ENCODE peak calls at places on chromosomes 2 and 18, in eight cellular contexts. K is fibroblast of lung, M is A549, G is left ventricle myocardium inferior, P is uterus, E is endodermal cell, L is adrenal gland, R is keratinocyte. J is an unnamed sample.

GRCh38 chr2:41923156-41923786 is 124.5 kb upstream of the PKDCC start:
- DNase-seq in P (no peak), R (no peak), K (no peak), M (no peak), G (no peak), L (no peak), E (no peak), J (no peak)

GRCh38 chr2:168348076-168348475 is 100.7 kb upstream of the STK39 start:
- DNase-seq in R (no peak), E (peak; percentile 89), P (peak; percentile 28), G (no peak), M (peak; percentile 26), K (peak; percentile 35), L (peak; percentile 37), J (no peak)

GRCh38 chr2:2234398-2234797 is 96.7 kb downstream of the MYT1L start:
- DNase-seq in E (no peak), K (no peak), L (no peak), R (no peak), G (no peak), P (no peak), M (no peak), J (no peak)

GRCh38 chr2:156211318-156211717 is 121.2 kb downstream of the NR4A2 start:
- DNase-seq in E (no peak), G (no peak), M (no peak), L (no peak), P (no peak), K (no peak), R (no peak), J (no peak)

GRCh38 chr2:98269274-98269673 is 77.0 kb upstream of the CNGA3 start:
- DNase-seq in E (peak; percentile 72), L (no peak), K (peak; percentile 36), P (no peak), R (no peak), M (peak; percentile 44), G (no peak), J (no peak)

GRCh38 chr2:216031960-216032689 is 18.8 kb upstream of the MREG start:
- DNase-seq in K (peak; percentile 90), M (no peak), L (no peak), P (no peak), G (no peak), E (no peak), R (no peak), J (no peak)

GRCh38 chr2:43402002-43402401 is 175.6 kb upstream of the ZFP36L2 start:
- DNase-seq in G (no peak), M (no peak), P (no peak), E (no peak), K (no peak), L (no peak), R (no peak), J (no peak)

GRCh38 chr18:2846638-2847340 is at the start of gene EMILIN2:
- DNase-seq in K (peak; percentile 41), M (no peak), E (peak; percentile 88), L (peak; percentile 66), P (peak; percentile 82), R (no peak), G (peak; percentile 75), J (peak; percentile 91)

GRCh38 chr2:45127321-45127720 is 118.1 kb upstream of the SIX2 start:
- DNase-seq in E (no peak), L (no peak), R (no peak), G (no peak), M (no peak), P (no peak), K (no peak), J (no peak)

GRCh38 chr2:45127891-45128290 is 118.6 kb upstream of the SIX2 start:
- DNase-seq in E (no peak), K (no peak), M (no peak), P (no peak), R (no peak), L (no peak), G (no peak), J (no peak)

GRCh38 chr2:45131587-45131986 is 122.3 kb upstream of the SIX2 start:
- DNase-seq in E (no peak), G (no peak), K (peak; percentile 93), L (no peak), R (no peak), P (no peak), M (no peak), J (no peak)

GRCh38 chr2:45130758-45131157 is 121.5 kb upstream of the SIX2 start:
- DNase-seq in M (no peak), E (no peak), P (no peak), R (no peak), K (no peak), L (no peak), G (no peak), J (no peak)

DNA sequence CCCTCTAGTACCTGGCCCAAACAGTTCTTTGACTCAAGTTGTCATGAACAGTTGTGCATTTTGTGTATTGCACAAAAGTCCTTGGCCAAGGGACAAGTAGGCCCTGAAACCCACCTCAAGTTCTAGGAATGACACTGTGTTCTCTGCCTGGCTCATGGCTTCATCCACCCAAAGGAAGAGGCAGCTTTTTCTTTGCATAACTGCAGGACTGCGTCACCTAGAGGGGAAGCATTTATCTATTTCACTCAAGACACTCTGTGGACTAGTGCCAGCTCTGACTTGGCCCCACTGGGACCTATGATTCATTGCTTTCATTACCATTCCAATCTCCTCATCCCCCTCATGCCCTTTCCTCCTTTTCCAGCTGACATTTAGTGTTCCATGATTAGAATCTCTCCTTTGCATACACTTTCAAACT is 119.3 kb upstream of the SIX2 start:
- DNase-seq in P (peak; percentile 74), E (no peak), M (peak; percentile 41), L (peak; percentile 59), G (peak; percentile 46), R (no peak), K (peak; percentile 97), J (no peak)
- TF ChIP-seq CTCF in P (no peak), E (no peak), M (peak; percentile 33), L (no peak), G (no peak), R (peak; percentile 24), K (no peak), J (no peak)

DNA sequence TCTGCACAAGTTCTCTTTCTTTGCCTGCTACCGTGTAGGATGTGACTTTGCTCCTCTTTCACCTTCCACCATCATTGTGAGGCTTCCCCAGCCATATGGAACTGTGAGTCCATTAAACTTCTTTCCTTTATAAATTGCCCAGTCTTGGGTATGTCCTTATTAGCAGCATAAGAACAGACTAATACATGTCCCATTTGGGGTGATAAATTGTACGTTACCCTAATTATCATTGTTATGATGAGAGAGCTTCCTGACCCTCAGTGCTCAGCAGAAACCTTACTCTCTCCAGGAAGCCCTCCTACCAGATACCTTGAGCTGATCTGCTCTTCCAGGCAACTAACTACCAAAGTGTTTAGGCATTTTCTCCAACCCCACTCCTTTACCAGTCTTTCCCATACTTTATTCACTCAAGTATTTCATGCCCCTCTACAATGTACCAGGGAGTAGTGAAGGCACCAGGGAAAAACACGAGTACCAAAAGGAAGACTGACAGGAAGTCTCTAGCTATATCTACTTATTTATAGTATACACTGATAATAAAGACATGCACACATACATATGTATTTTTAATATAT is 196.2 kb downstream of the MYCN start:
- DNase-seq in K (no peak), G (no peak), P (no peak), E (peak; percentile 8), R (no peak), M (no peak), L (no peak), J (no peak)
- H3K4me1 ChIP-seq in K (no peaks in the 10 kb centered on the region), G (no peaks in the 10 kb centered on the region), P (no peaks in the 10 kb centered on the region), E (no peaks in the 10 kb centered on the region), R (peaks cover 20% of the 10 kb centered on the region), M (peaks cover 2% of the 10 kb centered on the region), L (no peaks in the 10 kb centered on the region), J (no peaks in the 10 kb centered on the region)

DNA sequence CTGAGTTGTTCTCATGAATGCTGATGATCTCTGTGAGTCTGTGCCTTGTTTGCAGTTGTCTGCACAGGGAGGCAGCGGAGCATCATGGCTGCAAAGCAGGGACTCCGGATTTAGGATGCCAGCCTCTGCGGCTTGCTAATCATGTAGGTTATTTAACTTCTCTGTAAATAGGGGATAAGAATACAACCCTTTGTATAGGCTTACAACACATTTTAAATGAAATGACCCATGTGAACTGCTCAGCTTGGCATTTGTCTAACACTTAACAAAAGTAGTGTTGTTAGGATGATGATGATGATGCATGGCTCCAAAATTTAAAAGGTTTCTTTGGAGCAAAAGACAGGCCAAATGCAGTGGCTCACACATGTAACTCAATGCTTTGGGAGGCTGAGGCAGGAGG is 19.4 kb downstream of the DYTN start:
- DNase-seq in E (no peak), M (no peak), L (no peak), G (no peak), R (no peak), K (no peak), P (no peak), J (no peak)
- TF ChIP-seq CTCF in E (no peak), M (no peak), L (no peak), G (no peak), R (no peak), K (no peak), P (no peak), J (no peak)

GRCh38 chr2:37084797-37085196 is 479 bp downstream of the GPATCH11 start:
- DNase-seq in M (no peak), K (no peak), R (no peak), G (no peak), E (no peak), P (no peak), L (no peak), J (no peak)

GRCh38 chr2:37085731-37086147 is 1.4 kb downstream of the GPATCH11 start:
- DNase-seq in K (peak; percentile 83), L (no peak), G (no peak), P (no peak), M (no peak), E (peak; percentile 56), R (no peak), J (no peak)

GRCh38 chr2:37083873-37084792 is at the start of the genes GPATCH11 and HEATR5B:
- DNase-seq in M (peak; percentile 99), G (peak; percentile 92), P (peak; percentile 95), E (peak; percentile 99), K (peak; percentile 93), L (peak; percentile 96), R (peak; percentile 95), J (peak; percentile 96)

GRCh38 chr2:37080674-37081073 is 3.5 kb downstream of the HEATR5B start:
- DNase-seq in G (no peak), R (no peak), K (no peak), P (no peak), E (no peak), M (no peak), L (no peak), J (no peak)

DNA sequence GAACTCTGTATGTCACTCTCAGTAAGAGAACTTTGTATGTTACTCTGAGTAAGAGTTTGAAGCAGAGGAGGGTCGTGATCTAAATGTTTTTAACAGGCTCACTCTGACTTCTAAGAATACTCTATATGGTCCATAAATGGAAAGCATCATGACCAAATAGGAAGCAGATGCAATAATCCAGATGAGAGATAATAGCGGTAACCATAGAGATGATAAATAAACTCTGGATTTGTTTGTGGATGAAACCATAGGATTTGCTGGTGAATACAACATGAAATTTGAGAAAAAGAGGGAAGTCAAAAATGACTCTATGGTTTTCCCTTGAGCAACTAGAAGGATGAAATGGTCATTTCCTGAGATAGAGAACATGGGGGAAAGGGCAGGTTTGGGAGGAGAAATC is 3.9 kb downstream of the HEATR5B start:
- DNase-seq in P (no peak), K (no peak), L (no peak), R (no peak), M (no peak), G (no peak), E (no peak), J (no peak)
- H3K4me1 ChIP-seq in P (no peaks in the 10 kb centered on the region), K (peaks cover 8% of the 10 kb centered on the region), L (peaks cover 5% of the 10 kb centered on the region), R (peaks cover 10% of the 10 kb centered on the region), M (peaks cover 10% of the 10 kb centered on the region), G (peaks cover 55% of the 10 kb centered on the region), E (no peaks in the 10 kb centered on the region), J (no peaks in the 10 kb centered on the region)

GRCh38 chr18:41594582-41594981 is 360.5 kb upstream of the PIK3C3 start:
- DNase-seq in G (no peak), L (no peak), E (no peak), P (no peak), K (no peak), M (no peak), R (no peak), J (no peak)

GRCh38 chr18:41593276-41593675 is 361.8 kb upstream of the PIK3C3 start:
- DNase-seq in L (no peak), P (no peak), M (no peak), E (no peak), G (no peak), K (peak; percentile 8), R (no peak), J (no peak)
- TF ChIP-seq CTCF in L (no peak), P (no peak), M (no peak), E (no peak), G (no peak), K (no peak), R (no peak), J (no peak)

J was measured in right atrium auricular region.